ENCODE peak calls at places on chromosomes 13 and 19, in ten cellular contexts. I is stimulated activated effector memory CD8-positive, alpha-beta T cell treated with anti-CD3 and anti-CD28 coated beads, Interleukin-12 subunit alpha, Interleukin-12 subunit beta, amount 100 ng/mL, for 72 hours; J is fibroblast of the conjunctiva; B is NCI-H446 treated with DMSO at 0.1 percent for 48 hours; C is NCI-H69; T is heart left ventricle; L is stimulated activated CD4-positive, alpha-beta T cell treated with anti-CD3 and anti-CD28 coated beads, TNF-alpha, amount 100 ng/mL, for 48 hours; P is ELR; F is Calu3; U is stimulated activated CD8-positive, alpha-beta memory T cell treated with anti-CD3 and anti-CD28 coated beads, Interleukin-15, amount 100 ng/mL, for 1 hour. M is an unnamed sample.
A peak's percentile ranks its signal among the peaks of the same experiment; 100 is the strongest.

GRCh38 chr13:77859450-77859849 is 59.2 kb downstream of the EDNRB start:
- DNase-seq in P (peak; percentile 50), I (no peak), T (no peak), U (no peak), F (no peak), J (peak; percentile 12), B (no peak), L (no peak), C (peak; percentile 35), M (no peak)

GRCh38 chr13:23699271-23699670 is 129.1 kb downstream of the TNFRSF19 start:
- DNase-seq in L (no peak), J (no peak), C (no peak), F (no peak), P (no peak), T (no peak), B (no peak), U (no peak), I (no peak), M (no peak)

GRCh38 chr13:32687275-32687674 is 101.0 kb downstream of the PDS5B start:
- DNase-seq in L (no peak), U (no peak), P (no peak), F (no peak), J (no peak), B (no peak), T (no peak), I (no peak), C (no peak), M (no peak)

GRCh38 chr19:1503089-1503924 is 9.5 kb downstream of the ADAMTSL5 start:
- DNase-seq in J (no peak), L (peak; percentile 64), U (peak; percentile 31), I (peak; percentile 63), F (peak; percentile 47), B (no peak), P (peak; percentile 51), C (peak; percentile 74), T (no peak), M (no peak)

GRCh38 chr19:7923295-7924191 is 2.4 kb downstream of the CTXN1 start:
- DNase-seq in P (no peak), J (no peak), B (no peak), T (no peak), F (no peak), L (no peak), C (no peak), I (no peak), U (no peak), M (peak; percentile 76)

GRCh38 chr19:10505583-10506229 is 2.5 kb upstream of the KEAP1 start:
- DNase-seq in I (peak; percentile 82), L (peak; percentile 75), J (peak; percentile 39), B (peak; percentile 8), F (peak; percentile 65), T (peak; percentile 66), P (peak; percentile 75), C (peak; percentile 82), U (peak; percentile 69), M (peak; percentile 94)

GRCh38 chr19:374183-374885 is 29.7 kb upstream of the MIER2 start:
- DNase-seq in C (peak; percentile 81), I (no peak), U (no peak), F (no peak), P (no peak), T (no peak), B (peak; percentile 9), L (no peak), J (no peak), M (no peak)

GRCh38 chr19:3606690-3607289 is at the start of gene TBXA2R:
- DNase-seq in L (no peak), P (peak; percentile 78), B (no peak), J (no peak), U (peak; percentile 24), I (peak; percentile 56), C (peak; percentile 73), T (peak; percentile 75), F (peak; percentile 54), M (peak; percentile 100)

GRCh38 chr13:41311607-41312500 is 787 bp downstream of the NAA16 start:
- DNase-seq in T (peak; percentile 26), C (peak; percentile 62), U (peak; percentile 14), P (peak; percentile 78), B (no peak), J (no peak), I (peak; percentile 40), L (no peak), F (peak; percentile 35), M (peak; percentile 77)

GRCh38 chr13:20090349-20090748 is 70.5 kb downstream of the GJA3 start:
- DNase-seq in I (no peak), B (no peak), P (peak; percentile 41), F (no peak), U (no peak), T (no peak), J (no peak), C (peak; percentile 0), L (no peak), M (no peak)

GRCh38 chr13:30446122-30446500 is 19.6 kb downstream of the HMGB1 start:
- DNase-seq in I (no peak), F (no peak), U (no peak), J (no peak), L (no peak), C (no peak), B (no peak), T (no peak), P (no peak), M (peak; percentile 71)